ENCODE peak calls at places on chromosomes 6 and 20, in eight cellular contexts. E, P, X, O, I, Q, H and J are unnamed samples.

GRCh38 chr20:39800548-39800947 is 838.4 kb downstream of the DHX35 start:
- DNase-seq in E (peak; percentile 49), P (no peak), X (peak; percentile 81), O (no peak), I (no peak), Q (no peak), H (peak; percentile 76), J (no peak)

GRCh38 chr6:52686878-52687699 is 16.2 kb downstream of the TMEM14A start:
- DNase-seq in E (no peak), P (no peak), X (no peak), O (no peak), I (no peak), Q (no peak), H (no peak), J (no peak)

GRCh38 chr20:11140359-11140758 is 466.6 kb upstream of the JAG1 start:
- DNase-seq in E (no peak), P (no peak), X (peak; percentile 70), O (no peak), I (no peak), Q (peak; percentile 9), H (peak; percentile 97), J (no peak)

GRCh38 chr6:53746442-53747103 is 48.2 kb upstream of the LRRC1 start:
- DNase-seq in E (no peak), P (no peak), X (no peak), O (no peak), I (no peak), Q (no peak), H (peak; percentile 96), J (no peak)

GRCh38 chr6:27176096-27176495 is 71.4 kb upstream of the PRSS16 start:
- DNase-seq in E (no peak), P (no peak), X (no peak), O (no peak), I (no peak), Q (no peak), H (peak; percentile 17), J (peak; percentile 73)

GRCh38 chr6:39553811-39554802 is 171.1 kb downstream of the KIF6 start:
- DNase-seq in E (peak; percentile 16), P (no peak), X (peak; percentile 23), O (no peak), I (no peak), Q (no peak), H (no peak), J (no peak)

GRCh38 chr6:75386050-75386770 is 101.6 kb upstream of the TMEM30A start:
- DNase-seq in E (peak; percentile 8), P (no peak), X (peak; percentile 49), O (no peak), I (no peak), Q (no peak), H (peak; percentile 13), J (no peak)

GRCh38 chr6:131694832-131695426 is 6.3 kb downstream of the OR2A4 start:
- DNase-seq in E (peak; percentile 82), P (peak; percentile 91), X (peak; percentile 84), O (no peak), I (no peak), Q (peak; percentile 74), H (peak; percentile 63), J (peak; percentile 51)

GRCh38 chr20:19932170-19932667 is 84.9 kb upstream of the NAA20 start:
- DNase-seq in E (peak; percentile 67), P (no peak), X (peak; percentile 82), O (no peak), I (no peak), Q (no peak), H (peak; percentile 41), J (peak; percentile 50)

GRCh38 chr6:116925088-116925794 is 48.2 kb downstream of the RFX6 start:
- DNase-seq in E (no peak), P (peak; percentile 15), X (no peak), O (no peak), I (no peak), Q (no peak), H (no peak), J (no peak)